ENCODE peak calls at places on chromosome 11, in ten cellular contexts. W is heart left ventricle, A is uterus, O is AG09319, M is choroid plexus epithelial cell, R is lower lobe of right lung, E is cardiac fibroblast, Q is endothelial cell, F is AG10803, H is cardiac muscle cell. U is an unnamed sample.

GRCh38 chr11:94895971-94896370 is 77.4 kb downstream of the CWC15 start:
- DNase-seq in M (peak; percentile 77), E (peak; percentile 47), H (no peak), Q (no peak), O (no peak), W (no peak), A (no peak), F (peak; percentile 64), R (no peak), U (no peak)

GRCh38 chr11:116927163-116927772 is 89.8 kb upstream of the APOA1 start:
- DNase-seq in E (no peak), Q (peak; percentile 25), M (peak; percentile 11), O (no peak), F (no peak), H (peak; percentile 23), W (no peak), R (no peak), A (no peak), U (no peak)

GRCh38 chr11:31800398-31801265 is 10.5 kb downstream of the PAX6 start:
- DNase-seq in F (no peak), E (no peak), A (no peak), R (no peak), M (no peak), W (no peak), O (no peak), Q (no peak), H (no peak), U (no peak)

GRCh38 chr11:24747275-24748251 is 250.7 kb downstream of the LUZP2 start:
- DNase-seq in R (no peak), E (no peak), O (no peak), W (peak; percentile 26), F (no peak), M (no peak), H (peak; percentile 3), A (no peak), Q (no peak), U (no peak)

GRCh38 chr11:126476977-126477376 is 121.5 kb downstream of the ST3GAL4 start:
- DNase-seq in M (no peak), H (no peak), A (no peak), Q (no peak), F (no peak), W (no peak), E (no peak), O (no peak), R (no peak), U (no peak)

GRCh38 chr11:64971421-64972233 is at the start of gene MAJIN:
- DNase-seq in F (peak; percentile 43), H (no peak), E (peak; percentile 83), A (peak; percentile 61), R (peak; percentile 90), W (peak; percentile 92), M (peak; percentile 82), Q (no peak), O (no peak), U (peak; percentile 28)

GRCh38 chr11:69499946-69500284 is 18.5 kb downstream of the LINC01488 start:
- DNase-seq in E (no peak), F (no peak), O (no peak), W (peak; percentile 34), H (no peak), R (peak; percentile 41), A (no peak), M (no peak), Q (no peak), U (no peak)

GRCh38 chr11:12973529-12974181 is 35.5 kb upstream of the RASSF10 start:
- DNase-seq in W (no peak), A (no peak), F (no peak), H (no peak), M (peak; percentile 33), Q (no peak), O (no peak), E (peak; percentile 28), R (no peak), U (no peak)

GRCh38 chr11:28461338-28461737 is 353.1 kb downstream of the METTL15 start:
- DNase-seq in F (peak; percentile 83), Q (no peak), E (peak; percentile 73), M (peak; percentile 54), R (no peak), A (no peak), H (no peak), W (no peak), O (peak; percentile 12), U (no peak)

GRCh38 chr11:59212744-59213573 is at the start of gene MPEG1:
- DNase-seq in F (no peak), E (no peak), Q (no peak), R (no peak), H (no peak), O (no peak), A (no peak), M (no peak), W (no peak), U (no peak)

GRCh38 chr11:255816-256215 is 19.0 kb downstream of the PSMD13 start:
- DNase-seq in H (no peak), M (no peak), Q (no peak), W (no peak), F (no peak), O (no peak), E (no peak), A (no peak), R (no peak), U (no peak)

GRCh38 chr11:256952-257737 is 20.4 kb downstream of the PSMD13 start:
- DNase-seq in A (no peak), W (no peak), F (no peak), O (no peak), E (no peak), R (no peak), H (no peak), M (no peak), Q (no peak), U (no peak)

GRCh38 chr11:255176-255575 is 18.4 kb downstream of the PSMD13 start:
- DNase-seq in A (no peak), H (no peak), E (peak; percentile 74), Q (no peak), O (no peak), F (peak; percentile 19), W (no peak), M (peak; percentile 50), R (no peak), U (no peak)

GRCh38 chr11:259374-259773 is 18.8 kb upstream of the NLRP6 start:
- DNase-seq in R (no peak), A (no peak), O (no peak), W (no peak), M (no peak), Q (no peak), H (no peak), F (no peak), E (no peak), U (no peak)

GRCh38 chr11:257766-258493 is 20.3 kb upstream of the NLRP6 start:
- DNase-seq in O (no peak), W (no peak), E (no peak), H (no peak), F (no peak), Q (no peak), M (no peak), A (no peak), R (no peak), U (no peak)
- TF ChIP-seq CTCF in O (no peak), W (no peak), E (peak; percentile 26), H (peak; percentile 16), F (no peak), Q (no peak), M (peak; percentile 24), A (no peak), R (no peak), U (no peak)

GRCh38 chr11:74437441-74437840 is 29.9 kb downstream of the KCNE3 start:
- DNase-seq in Q (no peak), A (no peak), O (no peak), M (peak; percentile 48), R (no peak), E (no peak), H (no peak), F (no peak), W (no peak), U (no peak)
- TF ChIP-seq CTCF in Q (no peak), A (no peak), O (no peak), M (no peak), R (no peak), E (no peak), H (no peak), F (no peak), W (no peak), U (no peak)

GRCh38 chr11:80320765-80321164 is 879.9 kb upstream of the TENM4 start:
- DNase-seq in Q (no peak), W (no peak), M (no peak), H (no peak), O (no peak), E (no peak), F (no peak), A (no peak), R (no peak), U (no peak)
- TF ChIP-seq CTCF in Q (no peak), W (no peak), M (peak; percentile 32), H (no peak), O (no peak), E (no peak), F (peak; percentile 20), A (no peak), R (no peak), U (no peak)

GRCh38 chr11:72687326-72687725 is 13.1 kb upstream of the PDE2A start:
- DNase-seq in A (no peak), R (no peak), W (no peak), Q (no peak), O (no peak), F (no peak), H (no peak), M (no peak), E (no peak), U (no peak)

GRCh38 chr11:72686639-72687215 is 12.5 kb upstream of the PDE2A start:
- DNase-seq in Q (no peak), M (peak; percentile 32), E (peak; percentile 62), A (peak; percentile 43), H (no peak), O (no peak), F (peak; percentile 79), R (no peak), W (no peak), U (no peak)

GRCh38 chr11:72685560-72686480 is 11.6 kb upstream of the PDE2A start:
- DNase-seq in O (no peak), E (peak; percentile 56), W (peak; percentile 78), A (peak; percentile 69), H (no peak), M (peak; percentile 64), F (peak; percentile 86), Q (no peak), R (no peak), U (no peak)

GRCh38 chr11:72688486-72688885 is 14.3 kb upstream of the PDE2A start:
- DNase-seq in W (no peak), R (no peak), F (no peak), Q (no peak), M (no peak), E (no peak), A (no peak), H (no peak), O (no peak), U (no peak)

DNA sequence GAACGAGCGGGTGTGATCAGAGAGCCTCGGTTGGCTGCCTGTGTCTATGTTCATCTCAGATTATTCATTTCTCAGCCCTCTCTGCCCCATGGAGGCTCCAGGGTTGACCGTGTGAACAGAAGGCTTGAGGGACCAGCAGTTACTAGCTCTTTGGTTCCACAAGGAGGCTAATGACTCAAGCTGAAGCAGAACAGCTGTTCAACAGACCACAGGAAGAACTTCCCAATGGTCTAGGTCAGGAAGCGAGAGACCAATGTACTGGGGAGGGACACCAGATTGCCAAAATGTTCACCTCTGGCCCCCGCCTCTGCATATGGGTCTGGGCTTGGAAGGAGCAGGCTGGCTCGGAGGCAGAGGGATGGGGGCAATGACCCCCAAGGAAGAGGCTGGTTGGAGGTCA is 14.7 kb upstream of the PDE2A start:
- DNase-seq in Q (no peak), W (no peak), O (no peak), F (peak; percentile 30), R (no peak), A (no peak), E (no peak), M (peak; percentile 25), H (no peak), U (no peak)
- TF ChIP-seq CTCF in Q (no peak), W (no peak), O (no peak), F (peak; percentile 1), R (no peak), A (no peak), E (no peak), M (peak; percentile 10), H (no peak), U (no peak)

U was measured in nephron progenitor cell.